ENCODE peak calls at places on chromosomes 4 and X, in eight cellular contexts. I is GM06990, V is mucosa of descending colon, O is astrocyte of the spinal cord, E is PC-9, A is brain microvascular endothelial cell, B is transverse colon, Y is heart left ventricle. Q is an unnamed sample.

GRCh38 chr4:86286729-86287128 is 73.1 kb downstream of the MAPK10 start:
- DNase-seq in I (no peak), V (no peak), O (no peak), E (no peak), A (no peak), B (no peak), Y (no peak), Q (no peak)

GRCh38 chr4:35725131-35725530 is 519.2 kb downstream of the ARAP2 start:
- DNase-seq in I (no peak), V (no peak), O (no peak), E (no peak), A (no peak), B (no peak), Y (no peak), Q (no peak)

GRCh38 chr4:151604238-151604637 is 156.6 kb downstream of the GATB start:
- DNase-seq in I (no peak), V (no peak), O (peak; percentile 32), E (no peak), A (no peak), B (no peak), Y (no peak), Q (no peak)

GRCh38 chrX:111164728-111165127 is 68.7 kb downstream of the PAK3 start:
- DNase-seq in I (no peak), V (no peak), O (no peak), E (no peak), A (no peak), B (no peak), Y (no peak), Q (no peak)

GRCh38 chr4:124202106-124202505 is 510.4 kb downstream of the ANKRD50 start:
- DNase-seq in I (no peak), V (no peak), O (peak; percentile 48), E (no peak), A (no peak), B (no peak), Y (peak; percentile 29), Q (no peak)

GRCh38 chr4:88511236-88511635 is 12.3 kb downstream of the PYURF start:
- DNase-seq in I (no peak), V (no peak), O (no peak), E (no peak), A (no peak), B (no peak), Y (no peak), Q (no peak)

GRCh38 chr4:168811793-168812651 is 198.0 kb downstream of the CBR4 start:
- DNase-seq in I (no peak), V (no peak), O (peak; percentile 81), E (no peak), A (peak; percentile 69), B (no peak), Y (no peak), Q (no peak)

GRCh38 chrX:68146054-68146453 is 287.2 kb downstream of the OPHN1 start:
- DNase-seq in I (no peak), V (no peak), O (peak; percentile 57), E (no peak), A (peak; percentile 31), B (no peak), Y (no peak), Q (no peak)

GRCh38 chrX:24282381-24283121 is 31.3 kb downstream of the SUPT20HL2 start:
- DNase-seq in I (no peak), V (no peak), O (peak; percentile 31), E (no peak), A (no peak), B (no peak), Y (no peak), Q (no peak)

GRCh38 chr4:78651250-78651860 is 99.8 kb downstream of the ANXA3 start:
- DNase-seq in I (no peak), V (no peak), O (no peak), E (no peak), A (no peak), B (no peak), Y (no peak), Q (no peak)

GRCh38 chr4:163702736-163703135 is 208.2 kb downstream of the TMA16 start:
- DNase-seq in I (no peak), V (no peak), O (no peak), E (no peak), A (no peak), B (no peak), Y (no peak), Q (no peak)

DNA sequence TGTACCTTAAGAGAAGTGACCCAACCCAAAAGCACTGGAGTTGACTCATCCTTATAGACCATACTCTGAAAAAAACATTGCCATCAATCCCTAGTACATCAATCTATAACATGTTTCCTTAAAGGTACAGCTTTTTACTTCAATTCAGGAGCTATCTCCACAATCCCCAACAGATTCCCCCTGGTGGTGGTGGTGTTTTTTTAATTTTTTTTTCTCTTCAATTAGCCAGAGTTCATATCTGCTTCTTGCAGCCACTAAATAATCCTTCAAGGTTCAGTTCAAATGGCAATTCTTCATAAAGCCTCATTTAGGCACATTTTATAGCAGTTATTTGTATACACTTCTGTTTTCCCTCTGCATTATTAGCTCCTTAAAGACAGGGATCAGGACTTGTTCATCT is 60.7 kb upstream of the KDR start:
- DNase-seq in I (no peak), V (no peak), O (no peak), E (no peak), A (no peak), B (no peak), Y (no peak), Q (no peak)
- TF ChIP-seq CTCF in I (no peak), V (no peak), O (peak; percentile 3), E (no peak), A (peak; percentile 18), B (no peak), Y (no peak), Q (no peak)

GRCh38 chrX:153384390-153384789 is 16.8 kb downstream of the PNMA6E start:
- DNase-seq in I (no peak), V (no peak), O (no peak), E (no peak), A (no peak), B (no peak), Y (no peak), Q (no peak)
- TF ChIP-seq CTCF in I (no peak), V (no peak), O (no peak), E (no peak), A (no peak), B (no peak), Y (no peak), Q (no peak)

GRCh38 chr4:182927505-182927904 is 10.3 kb upstream of the DCTD start:
- DNase-seq in I (no peak), V (no peak), O (no peak), E (no peak), A (no peak), B (no peak), Y (no peak), Q (no peak)

GRCh38 chr4:182931691-182932297 is 14.6 kb upstream of the DCTD start:
- DNase-seq in I (no peak), V (no peak), O (no peak), E (no peak), A (no peak), B (no peak), Y (no peak), Q (no peak)

GRCh38 chr4:182928061-182928460 is 10.9 kb upstream of the DCTD start:
- DNase-seq in I (no peak), V (no peak), O (no peak), E (no peak), A (no peak), B (no peak), Y (no peak), Q (no peak)

GRCh38 chr4:182932651-182933050 is 15.5 kb upstream of the DCTD start:
- DNase-seq in I (no peak), V (no peak), O (no peak), E (no peak), A (no peak), B (no peak), Y (no peak), Q (no peak)

DNA sequence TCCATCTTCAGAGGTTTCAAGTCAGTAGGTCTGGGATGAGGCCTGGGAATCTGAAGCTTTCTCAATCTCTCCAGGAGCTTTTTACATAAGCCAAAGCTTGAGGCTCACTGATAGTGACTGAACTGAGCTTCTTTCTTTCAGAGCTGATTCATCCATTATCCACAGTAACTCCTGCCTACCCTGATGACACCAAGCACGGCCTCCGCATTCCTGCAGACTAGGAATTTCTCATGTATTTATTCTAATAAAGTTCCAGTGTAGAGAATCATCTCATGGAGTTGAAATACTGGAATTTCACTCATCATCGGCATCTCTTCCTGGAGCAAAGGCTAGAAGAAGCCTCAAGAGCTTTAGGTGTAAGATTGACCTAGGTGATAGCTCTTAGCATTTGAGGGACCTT is 12.1 kb upstream of the DCTD start:
- DNase-seq in I (no peak), V (no peak), O (peak; percentile 73), E (no peak), A (peak; percentile 93), B (no peak), Y (no peak), Q (no peak)
- TF ChIP-seq CTCF in I (no peak), V (no peak), O (no peak), E (no peak), A (no peak), B (no peak), Y (no peak), Q (no peak)

GRCh38 chr4:112219826-112220366 is 11.7 kb upstream of the AP1AR start:
- DNase-seq in I (no peak), V (no peak), O (no peak), E (no peak), A (no peak), B (no peak), Y (no peak), Q (no peak)

GRCh38 chr4:112213091-112213490 is 18.5 kb upstream of the AP1AR start:
- DNase-seq in I (peak; percentile 32), V (peak; percentile 61), O (no peak), E (no peak), A (no peak), B (peak; percentile 54), Y (peak; percentile 51), Q (no peak)

GRCh38 chr4:112213850-112214249 is 17.7 kb upstream of the AP1AR start:
- DNase-seq in I (no peak), V (no peak), O (peak; percentile 59), E (no peak), A (peak; percentile 31), B (no peak), Y (no peak), Q (no peak)

GRCh38 chr4:112210777-112211176 is 20.8 kb upstream of the AP1AR start:
- DNase-seq in I (no peak), V (no peak), O (no peak), E (no peak), A (no peak), B (no peak), Y (no peak), Q (no peak)

GRCh38 chr4:112214397-112215264 is 17.0 kb upstream of the AP1AR start:
- DNase-seq in I (no peak), V (no peak), O (peak; percentile 42), E (peak; percentile 43), A (no peak), B (no peak), Y (no peak), Q (no peak)
- TF ChIP-seq CTCF in I (peak; percentile 45), V (no peak), O (peak; percentile 47), E (peak; percentile 65), A (peak; percentile 44), B (peak; percentile 84), Y (peak; percentile 45), Q (peak; percentile 27)

GRCh38 chr4:10203851-10204250 is 87.3 kb upstream of the WDR1 start:
- DNase-seq in I (no peak), V (no peak), O (no peak), E (no peak), A (no peak), B (no peak), Y (no peak), Q (no peak)
- TF ChIP-seq CTCF in I (no peak), V (no peak), O (no peak), E (no peak), A (no peak), B (no peak), Y (no peak), Q (no peak)